ENCODE peak calls at places on chromosomes 7 and 10, in seven cellular contexts. Z is GM13976, D is IMR-90, I is neural crest cell, O is HFF-Myc, Q is brain microvascular endothelial cell, S is psoas muscle. E is an unnamed sample.

GRCh38 chr7:18786796-18787195 is 291.2 kb downstream of the HDAC9 start:
- DNase-seq in Z (no peak), D (no peak), I (no peak), O (no peak), Q (no peak), S (no peak), E (no peak)

GRCh38 chr10:14822879-14823755 is 14.7 kb downstream of the CDNF start:
- DNase-seq in Z (peak), D (peak), I (no peak), O (no peak), Q (peak), S (no peak), E (peak)

GRCh38 chr7:55538538-55538937 is 33.8 kb downstream of the VOPP1 start:
- DNase-seq in Z (no peak), D (peak), I (no peak), O (peak), Q (peak), S (no peak), E (peak)

GRCh38 chr7:148828965-148829364 is 55.1 kb downstream of the EZH2 start:
- DNase-seq in Z (no peak), D (no peak), I (no peak), O (no peak), Q (no peak), S (no peak), E (no peak)

GRCh38 chr7:2863461-2864066 is 19.5 kb upstream of the GNA12 start:
- DNase-seq in Z (peak), D (peak), I (peak), O (peak), Q (peak), S (peak), E (peak)

GRCh38 chr7:1087952-1088920 is at the start of gene GPER1:
- DNase-seq in Z (no peak), D (peak), I (peak), O (no peak), Q (no peak), S (peak), E (peak)

GRCh38 chr7:156993021-156993924 is 17.2 kb downstream of the MNX1 start:
- DNase-seq in Z (no peak), D (no peak), I (no peak), O (no peak), Q (no peak), S (no peak), E (no peak)

GRCh38 chr7:103613655-103614642 is 167.9 kb upstream of the SLC26A5 start:
- DNase-seq in Z (no peak), D (no peak), I (no peak), O (no peak), Q (peak), S (no peak), E (no peak)

GRCh38 chr7:79495544-79496272 is 42.2 kb upstream of the MAGI2 start:
- DNase-seq in Z (no peak), D (peak), I (no peak), O (peak), Q (peak), S (no peak), E (peak)

GRCh38 chr7:131106681-131107342 is 220.9 kb upstream of the MKLN1 start:
- DNase-seq in Z (no peak), D (no peak), I (no peak), O (no peak), Q (peak), S (peak), E (peak)

GRCh38 chr7:36746347-36746746 is 22.1 kb upstream of the AOAH start:
- DNase-seq in Z (no peak), D (peak), I (no peak), O (no peak), Q (no peak), S (no peak), E (no peak)

GRCh38 chr10:130930821-130931220 is 380.7 kb downstream of the TCERG1L start:
- DNase-seq in Z (no peak), D (no peak), I (no peak), O (no peak), Q (no peak), S (no peak), E (no peak)

GRCh38 chr10:99621454-99622246 is 1.4 kb upstream of the SLC25A28 start:
- DNase-seq in Z (no peak), D (no peak), I (no peak), O (no peak), Q (no peak), S (no peak), E (no peak)

GRCh38 chr10:87816163-87816841 is 1.7 kb downstream of the ATAD1 start:
- DNase-seq in Z (no peak), D (no peak), I (no peak), O (no peak), Q (no peak), S (no peak), E (no peak)
- TF ChIP-seq CTCF in Z (no peak), D (peak), I (peak), O (no peak), Q (peak), S (no peak), E (peak)

DNA sequence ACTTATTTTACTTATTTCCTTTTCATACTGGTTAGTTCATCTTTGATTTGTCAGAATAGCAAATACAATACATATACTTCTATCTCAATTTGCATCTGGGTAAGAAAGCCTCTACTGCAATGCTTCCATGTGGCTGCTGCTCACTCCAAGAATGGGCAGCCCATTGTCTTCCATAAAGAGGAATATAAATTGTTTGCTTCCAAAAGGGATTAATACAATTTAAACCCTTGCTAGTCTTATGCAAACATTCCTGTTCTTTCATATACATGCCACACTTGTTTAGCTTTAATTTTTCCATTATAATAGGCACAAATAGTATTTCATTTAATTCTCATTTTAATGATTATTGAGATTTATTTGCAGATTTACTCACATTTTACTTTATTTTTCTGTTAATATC is 555.4 kb upstream of the POM121L12 start:
- DNase-seq in Z (no peak), D (no peak), I (no peak), O (no peak), Q (no peak), S (no peak), E (no peak)
- TF ChIP-seq CTCF in Z (no peak), D (no peak), I (no peak), O (no peak), Q (no peak), S (no peak), E (no peak)

DNA sequence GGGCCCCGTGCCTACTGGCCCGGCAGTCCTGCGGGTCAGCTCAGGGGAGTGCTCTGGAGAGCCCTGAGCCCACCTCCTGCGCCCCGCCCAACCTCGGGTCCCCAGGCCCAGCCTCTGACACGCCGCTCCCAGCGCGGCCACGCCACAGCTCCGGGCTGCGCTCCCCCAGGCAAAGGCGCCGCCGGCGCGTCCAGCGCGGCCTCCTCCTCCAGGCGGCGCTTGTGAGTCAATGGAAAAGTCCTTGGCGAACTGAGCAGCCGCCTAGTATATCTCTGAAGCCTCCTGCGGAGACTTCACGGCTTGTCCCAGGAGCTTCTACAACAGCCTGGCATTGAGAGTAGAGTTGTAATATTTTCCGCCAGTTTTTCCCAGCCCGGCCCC is 29.5 kb upstream of the BMS1 start:
- DNase-seq in Z (peak), D (peak), I (peak), O (peak), Q (peak), S (peak), E (peak)
- TF ChIP-seq CTCF in Z (peak), D (peak), I (peak), O (peak), Q (peak), S (peak), E (peak)

DNA sequence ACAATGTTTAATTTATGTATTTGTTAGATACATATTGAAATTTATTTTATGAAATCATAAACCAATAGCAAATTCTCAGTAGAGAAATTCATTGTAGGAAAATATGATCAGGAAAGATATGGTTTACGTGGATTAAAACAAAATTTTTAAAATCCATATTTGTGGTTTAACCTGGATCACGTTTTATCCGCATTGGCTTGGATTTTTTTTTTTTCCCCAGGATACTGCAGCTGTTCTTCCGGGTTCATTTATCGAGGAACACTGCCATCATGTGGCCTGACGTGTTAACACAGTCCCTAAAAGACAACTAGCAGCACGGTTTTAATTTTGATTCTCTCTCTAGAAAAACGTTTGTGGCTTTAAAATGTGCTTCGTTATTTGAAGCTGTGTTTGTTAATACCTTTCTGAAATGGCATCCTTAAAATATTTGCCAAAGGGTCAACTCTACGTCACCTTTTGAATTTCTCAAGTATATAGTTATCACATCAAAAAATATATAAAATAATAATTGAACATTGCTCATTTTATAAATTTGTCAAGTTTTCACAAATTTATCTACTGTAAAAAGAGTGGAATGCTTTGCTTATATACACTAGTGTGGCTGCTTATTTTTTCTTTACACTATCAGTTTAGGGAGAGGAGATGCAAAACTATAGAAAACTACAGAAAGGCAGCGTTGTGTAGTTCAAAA is 8.7 kb upstream of the ASB4 start:
- DNase-seq in Z (peak), D (peak), I (peak), O (peak), Q (peak), S (peak), E (peak)
- TF ChIP-seq CTCF in Z (peak), D (peak), I (peak), O (peak), Q (peak), S (peak), E (peak)

GRCh38 chr7:105941596-105941995 is 21.5 kb upstream of the CDHR3 start:
- DNase-seq in Z (no peak), D (no peak), I (no peak), O (no peak), Q (no peak), S (no peak), E (no peak)
- TF ChIP-seq CTCF in Z (no peak), D (no peak), I (no peak), O (no peak), Q (no peak), S (no peak), E (no peak)

GRCh38 chr7:44766416-44766801 is 17.8 kb downstream of the ZMIZ2 start:
- DNase-seq in Z (no peak), D (no peak), I (no peak), O (no peak), Q (no peak), S (no peak), E (no peak)

GRCh38 chr7:44768663-44769361 is 20.2 kb downstream of the ZMIZ2 start:
- DNase-seq in Z (peak), D (no peak), I (no peak), O (no peak), Q (no peak), S (no peak), E (no peak)

GRCh38 chr7:44767134-44767911 is 18.7 kb downstream of the ZMIZ2 start:
- DNase-seq in Z (peak), D (no peak), I (no peak), O (no peak), Q (no peak), S (no peak), E (no peak)

GRCh38 chr7:44769381-44770209 is 20.9 kb downstream of the ZMIZ2 start:
- DNase-seq in Z (peak), D (peak), I (no peak), O (no peak), Q (peak), S (no peak), E (peak)

GRCh38 chr7:44767912-44768662 is 19.4 kb downstream of the ZMIZ2 start:
- DNase-seq in Z (peak), D (peak), I (no peak), O (no peak), Q (no peak), S (peak), E (no peak)
- TF ChIP-seq CTCF in Z (no peak), D (no peak), I (no peak), O (no peak), Q (no peak), S (no peak), E (no peak)

DNA sequence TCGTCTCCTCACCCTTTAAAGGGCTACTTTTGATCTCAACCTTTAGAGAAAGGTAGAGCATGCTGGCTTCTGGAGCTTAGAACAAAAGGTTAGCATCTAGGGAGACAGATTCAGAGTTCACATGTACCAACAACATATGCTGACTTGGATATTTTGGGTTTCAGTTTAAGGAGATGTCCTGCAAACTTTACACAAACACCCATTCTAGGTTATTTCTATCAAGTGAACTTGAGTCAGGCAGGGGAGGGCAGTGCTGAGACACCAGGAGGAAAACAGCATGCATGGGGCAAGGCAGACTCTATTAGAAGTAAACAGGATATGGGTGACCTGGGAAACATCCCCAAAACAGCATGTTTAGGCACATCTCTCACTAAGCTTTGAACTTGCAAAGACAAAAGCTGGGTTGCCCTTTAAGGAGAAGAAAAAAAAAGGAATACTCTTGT is 43.8 kb downstream of the ARL4A start:
- DNase-seq in Z (no peak), D (peak), I (no peak), O (peak), Q (no peak), S (no peak), E (peak)
- TF ChIP-seq CTCF in Z (no peak), D (no peak), I (no peak), O (no peak), Q (peak), S (no peak), E (peak)

GRCh38 chr10:27285093-27285492 is 44.5 kb upstream of the ACBD5 start:
- DNase-seq in Z (no peak), D (peak), I (no peak), O (no peak), Q (no peak), S (no peak), E (no peak)
- TF ChIP-seq CTCF in Z (no peak), D (peak), I (no peak), O (peak), Q (peak), S (peak), E (peak)

E was measured in HFFc6.